ENCODE peak calls at places on chromosomes 6 and 20, in six cellular contexts. One of them, this sample, is unnamed.

GRCh38 chr20:32560482-32560988 is 24.6 kb downstream of the NOL4L start:
- DNase-seq in upper lobe of right lung: no peak
- DNase-seq in cardiac fibroblast: no peak
- DNase-seq in uterus: no peak
- DNase-seq in AG09309: no peak
- DNase-seq in astrocyte of the spinal cord: no peak
- DNase-seq in this sample: no peak

GRCh38 chr6:169324086-169324485 is 70.4 kb upstream of the THBS2 start:
- DNase-seq in AG09309: no peak
- DNase-seq in cardiac fibroblast: no peak
- DNase-seq in astrocyte of the spinal cord: no peak
- DNase-seq in uterus: no peak
- DNase-seq in upper lobe of right lung: no peak
- DNase-seq in this sample: no peak

GRCh38 chr6:166222631-166223030 is 55.0 kb upstream of the TBXT start:
- DNase-seq in cardiac fibroblast: no peak
- DNase-seq in upper lobe of right lung: no peak
- DNase-seq in uterus: no peak
- DNase-seq in AG09309: no peak
- DNase-seq in astrocyte of the spinal cord: no peak
- DNase-seq in this sample: no peak

GRCh38 chr6:30557683-30557981 is 537 bp downstream of the PRR3 start:
- DNase-seq in AG09309: no peak
- DNase-seq in upper lobe of right lung: no peak
- DNase-seq in uterus: no peak
- DNase-seq in cardiac fibroblast: no peak
- DNase-seq in astrocyte of the spinal cord: no peak
- DNase-seq in this sample: no peak

GRCh38 chr6:133788556-133788955 is 100.4 kb upstream of the TCF21 start:
- DNase-seq in astrocyte of the spinal cord: no peak
- DNase-seq in cardiac fibroblast: no peak
- DNase-seq in AG09309: no peak
- DNase-seq in upper lobe of right lung: no peak
- DNase-seq in uterus: no peak
- DNase-seq in this sample: no peak

GRCh38 chr6:145626857-145627256 is 108.5 kb downstream of the EPM2A start:
- DNase-seq in AG09309: no peak
- DNase-seq in astrocyte of the spinal cord: no peak
- DNase-seq in upper lobe of right lung: no peak
- DNase-seq in cardiac fibroblast: peak; percentile 92
- DNase-seq in uterus: no peak
- DNase-seq in this sample: peak; percentile 11

GRCh38 chr6:5081955-5082354 is 3.2 kb upstream of the PPP1R3G start:
- DNase-seq in astrocyte of the spinal cord: peak; percentile 12
- DNase-seq in upper lobe of right lung: no peak
- DNase-seq in uterus: no peak
- DNase-seq in AG09309: no peak
- DNase-seq in cardiac fibroblast: no peak
- DNase-seq in this sample: no peak

GRCh38 chr6:169220068-169220964 is 33.3 kb downstream of the THBS2 start:
- DNase-seq in upper lobe of right lung: no peak
- DNase-seq in astrocyte of the spinal cord: no peak
- DNase-seq in uterus: no peak
- DNase-seq in cardiac fibroblast: no peak
- DNase-seq in AG09309: no peak
- DNase-seq in this sample: no peak

GRCh38 chr6:84516151-84516550 is 248.2 kb downstream of the TBX18 start:
- DNase-seq in AG09309: no peak
- DNase-seq in cardiac fibroblast: no peak
- DNase-seq in upper lobe of right lung: no peak
- DNase-seq in astrocyte of the spinal cord: no peak
- DNase-seq in uterus: no peak
- DNase-seq in this sample: no peak

GRCh38 chr6:38138374-38138773 is 318.8 kb downstream of the ZFAND3 start:
- DNase-seq in AG09309: no peak
- DNase-seq in cardiac fibroblast: no peak
- DNase-seq in astrocyte of the spinal cord: no peak
- DNase-seq in upper lobe of right lung: no peak
- DNase-seq in uterus: no peak
- DNase-seq in this sample: no peak

GRCh38 chr6:52055451-52055850 is 32.0 kb downstream of the PKHD1 start:
- DNase-seq in uterus: no peak
- DNase-seq in astrocyte of the spinal cord: no peak
- DNase-seq in cardiac fibroblast: no peak
- DNase-seq in upper lobe of right lung: no peak
- DNase-seq in AG09309: no peak
- DNase-seq in this sample: no peak

GRCh38 chr20:1307171-1307570 is 21.8 kb downstream of the SDCBP2 start:
- DNase-seq in upper lobe of right lung: peak; percentile 47
- DNase-seq in uterus: no peak
- DNase-seq in AG09309: no peak
- DNase-seq in cardiac fibroblast: no peak
- DNase-seq in astrocyte of the spinal cord: no peak
- DNase-seq in this sample: no peak

GRCh38 chr6:14635195-14635594 is 517.6 kb downstream of the CD83 start:
- DNase-seq in astrocyte of the spinal cord: no peak
- DNase-seq in cardiac fibroblast: no peak
- DNase-seq in upper lobe of right lung: no peak
- DNase-seq in AG09309: no peak
- DNase-seq in uterus: no peak
- DNase-seq in this sample: no peak

GRCh38 chr20:25254986-25255680 is 7.2 kb downstream of the PYGB start:
- DNase-seq in upper lobe of right lung: peak; percentile 84
- DNase-seq in cardiac fibroblast: no peak
- DNase-seq in uterus: no peak
- DNase-seq in astrocyte of the spinal cord: no peak
- DNase-seq in AG09309: no peak
- DNase-seq in this sample: no peak

GRCh38 chr6:123016431-123017110 is 20.5 kb downstream of the CLVS2 start:
- DNase-seq in AG09309: no peak
- DNase-seq in upper lobe of right lung: no peak
- DNase-seq in astrocyte of the spinal cord: no peak
- DNase-seq in uterus: no peak
- DNase-seq in cardiac fibroblast: no peak
- DNase-seq in this sample: no peak

GRCh38 chr6:83067448-83068413 is at the start of gene DOP1A:
- DNase-seq in upper lobe of right lung: peak; percentile 99
- DNase-seq in uterus: peak; percentile 93
- DNase-seq in AG09309: peak; percentile 56
- DNase-seq in astrocyte of the spinal cord: peak; percentile 93
- DNase-seq in cardiac fibroblast: peak; percentile 96
- DNase-seq in this sample: peak; percentile 47
- H3K4me3 ChIP-seq in upper lobe of right lung: peak within 1 kb of the TSS; percentile 93
- H3K4me3 ChIP-seq in uterus: peak within 1 kb of the TSS; percentile 49
- H3K4me3 ChIP-seq in AG09309: peak within 1 kb of the TSS; percentile 64
- H3K4me3 ChIP-seq in astrocyte of the spinal cord: peak within 1 kb of the TSS; percentile 81
- H3K4me3 ChIP-seq in cardiac fibroblast: peak within 1 kb of the TSS; percentile 94
- H3K4me3 ChIP-seq in this sample: peak within 1 kb of the TSS; percentile 97

GRCh38 chr6:160667854-160668481 is 3.9 kb upstream of the LPA start:
- DNase-seq in AG09309: no peak
- DNase-seq in uterus: no peak
- DNase-seq in upper lobe of right lung: no peak
- DNase-seq in astrocyte of the spinal cord: no peak
- DNase-seq in cardiac fibroblast: no peak
- DNase-seq in this sample: no peak
- TF ChIP-seq CTCF in AG09309: no peak
- TF ChIP-seq CTCF in uterus: no peak
- TF ChIP-seq CTCF in upper lobe of right lung: peak; percentile 43
- TF ChIP-seq CTCF in astrocyte of the spinal cord: no peak
- TF ChIP-seq CTCF in cardiac fibroblast: no peak
- TF ChIP-seq CTCF in this sample: no peak

GRCh38 chr6:42104807-42105713 is 37.4 kb downstream of the C6orf132 start:
- DNase-seq in cardiac fibroblast: no peak
- DNase-seq in AG09309: no peak
- DNase-seq in astrocyte of the spinal cord: no peak
- DNase-seq in uterus: no peak
- DNase-seq in upper lobe of right lung: no peak
- DNase-seq in this sample: no peak
- H3K4me3 ChIP-seq in cardiac fibroblast: no peak overlapping the region
- H3K4me3 ChIP-seq in AG09309: no peak overlapping the region
- H3K4me3 ChIP-seq in astrocyte of the spinal cord: no peak overlapping the region
- H3K4me3 ChIP-seq in uterus: peak overlapping the region; percentile 18
- H3K4me3 ChIP-seq in upper lobe of right lung: peak overlapping the region; percentile 48
- H3K4me3 ChIP-seq in this sample: no peak overlapping the region

GRCh38 chr6:47090881-47091280 is 48.7 kb upstream of the ADGRF1 start:
- DNase-seq in uterus: no peak
- DNase-seq in upper lobe of right lung: no peak
- DNase-seq in AG09309: no peak
- DNase-seq in cardiac fibroblast: no peak
- DNase-seq in astrocyte of the spinal cord: no peak
- DNase-seq in this sample: no peak

GRCh38 chr6:47094351-47094925 is 52.3 kb upstream of the ADGRF1 start:
- DNase-seq in cardiac fibroblast: peak; percentile 43
- DNase-seq in AG09309: no peak
- DNase-seq in astrocyte of the spinal cord: peak; percentile 44
- DNase-seq in upper lobe of right lung: no peak
- DNase-seq in uterus: no peak
- DNase-seq in this sample: no peak

GRCh38 chr6:47093169-47093568 is 51.0 kb upstream of the ADGRF1 start:
- DNase-seq in AG09309: no peak
- DNase-seq in uterus: no peak
- DNase-seq in astrocyte of the spinal cord: no peak
- DNase-seq in cardiac fibroblast: no peak
- DNase-seq in upper lobe of right lung: no peak
- DNase-seq in this sample: no peak

GRCh38 chr6:47096233-47096887 is 54.2 kb upstream of the ADGRF1 start:
- DNase-seq in AG09309: no peak
- DNase-seq in cardiac fibroblast: no peak
- DNase-seq in astrocyte of the spinal cord: no peak
- DNase-seq in upper lobe of right lung: no peak
- DNase-seq in uterus: no peak
- DNase-seq in this sample: no peak

DNA sequence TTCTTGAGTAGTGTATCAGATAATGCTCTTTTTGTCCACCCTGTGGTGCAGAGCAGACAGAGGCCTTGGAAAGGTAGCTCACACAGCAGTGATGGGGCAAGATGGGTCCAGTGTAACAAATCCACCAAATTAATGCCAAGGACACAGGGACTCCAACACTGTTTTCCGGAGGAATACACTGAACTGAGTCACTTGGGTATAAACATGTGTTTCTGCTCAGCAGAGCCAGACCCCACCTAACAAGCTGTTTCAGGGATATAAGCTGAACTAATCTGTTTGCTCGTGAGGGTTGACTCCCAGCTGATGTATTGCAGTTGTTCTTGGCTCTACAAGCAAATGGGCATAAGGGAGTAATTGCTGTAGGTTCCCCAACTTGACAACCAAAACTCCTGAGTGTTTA is 50.1 kb upstream of the ADGRF1 start:
- DNase-seq in cardiac fibroblast: peak; percentile 64
- DNase-seq in uterus: no peak
- DNase-seq in AG09309: no peak
- DNase-seq in upper lobe of right lung: no peak
- DNase-seq in astrocyte of the spinal cord: no peak
- DNase-seq in this sample: no peak
- TF ChIP-seq CTCF in cardiac fibroblast: no peak
- TF ChIP-seq CTCF in uterus: no peak
- TF ChIP-seq CTCF in AG09309: no peak
- TF ChIP-seq CTCF in upper lobe of right lung: no peak
- TF ChIP-seq CTCF in astrocyte of the spinal cord: no peak
- TF ChIP-seq CTCF in this sample: no peak

GRCh38 chr6:27144740-27145079 is 102.8 kb upstream of the PRSS16 start:
- DNase-seq in cardiac fibroblast: no peak
- DNase-seq in uterus: no peak
- DNase-seq in astrocyte of the spinal cord: no peak
- DNase-seq in upper lobe of right lung: no peak
- DNase-seq in AG09309: no peak
- DNase-seq in this sample: no peak
- H3K4me3 ChIP-seq in cardiac fibroblast: peak overlapping the region; percentile 67
- H3K4me3 ChIP-seq in uterus: no peak overlapping the region
- H3K4me3 ChIP-seq in astrocyte of the spinal cord: peak overlapping the region; percentile 63
- H3K4me3 ChIP-seq in upper lobe of right lung: peak overlapping the region; percentile 66
- H3K4me3 ChIP-seq in AG09309: peak overlapping the region; percentile 94
- H3K4me3 ChIP-seq in this sample: peak overlapping the region; percentile 63

GRCh38 chr6:101226677-101227135 is 166.8 kb upstream of the GRIK2 start:
- DNase-seq in AG09309: no peak
- DNase-seq in uterus: no peak
- DNase-seq in upper lobe of right lung: no peak
- DNase-seq in cardiac fibroblast: peak; percentile 36
- DNase-seq in astrocyte of the spinal cord: peak; percentile 1
- DNase-seq in this sample: peak; percentile 1
- TF ChIP-seq CTCF in AG09309: no peak
- TF ChIP-seq CTCF in uterus: no peak
- TF ChIP-seq CTCF in upper lobe of right lung: no peak
- TF ChIP-seq CTCF in cardiac fibroblast: peak; percentile 52
- TF ChIP-seq CTCF in astrocyte of the spinal cord: peak; percentile 19
- TF ChIP-seq CTCF in this sample: peak; percentile 51

DNA sequence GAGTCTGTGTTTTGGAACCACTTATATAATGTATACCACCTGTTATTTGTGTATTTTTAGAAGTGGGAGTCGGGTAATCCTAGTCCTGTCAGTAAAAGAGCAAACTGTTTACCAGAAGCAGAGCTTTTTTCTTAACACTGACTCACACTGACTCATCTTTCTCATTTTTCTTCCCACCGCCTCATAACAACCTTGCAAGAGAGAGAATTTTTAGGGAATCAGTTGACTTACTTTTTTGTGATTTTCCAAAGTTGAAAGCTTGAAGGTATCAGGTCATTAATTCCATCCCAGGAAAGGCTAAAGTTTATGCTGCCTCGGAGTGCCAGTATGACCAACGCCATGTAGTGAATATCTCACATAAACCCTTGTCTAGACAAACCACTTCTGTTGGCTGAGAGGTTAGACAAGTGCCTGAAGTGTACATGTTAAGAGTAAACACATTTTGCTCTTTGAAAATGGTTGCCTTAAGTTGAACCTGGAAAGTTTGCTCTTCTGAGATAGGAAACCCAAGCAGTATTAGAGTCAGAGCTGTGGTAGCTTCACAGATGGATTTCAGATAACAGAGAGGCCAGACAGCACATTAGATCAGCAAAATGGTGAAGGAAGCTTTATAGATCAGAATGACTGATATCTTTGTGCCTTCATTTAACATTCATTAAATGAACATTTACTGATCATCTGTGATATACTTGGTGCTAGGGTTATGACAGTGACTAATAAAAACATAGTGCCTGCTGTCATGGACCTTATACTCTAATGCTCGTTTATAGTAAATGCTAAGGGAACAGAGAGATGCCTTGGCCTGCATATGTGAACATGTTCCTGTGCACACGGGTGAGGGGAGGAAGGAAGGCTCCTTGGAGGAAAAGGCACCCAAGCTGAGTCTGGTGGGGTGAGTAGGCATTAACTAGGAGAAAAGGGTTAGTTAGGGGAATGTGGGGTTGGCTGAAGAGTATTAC is 29.1 kb upstream of the PKIG start:
- DNase-seq in uterus: no peak
- DNase-seq in astrocyte of the spinal cord: peak; percentile 86
- DNase-seq in cardiac fibroblast: peak; percentile 76
- DNase-seq in upper lobe of right lung: no peak
- DNase-seq in AG09309: peak; percentile 57
- DNase-seq in this sample: peak; percentile 77
- H3K4me3 ChIP-seq in uterus: no peak overlapping the region
- H3K4me3 ChIP-seq in astrocyte of the spinal cord: no peak overlapping the region
- H3K4me3 ChIP-seq in cardiac fibroblast: no peak overlapping the region
- H3K4me3 ChIP-seq in upper lobe of right lung: no peak overlapping the region
- H3K4me3 ChIP-seq in AG09309: no peak overlapping the region
- H3K4me3 ChIP-seq in this sample: no peak overlapping the region

GRCh38 chr6:119002069-119002468 is 67.1 kb upstream of the MCM9 start:
- DNase-seq in AG09309: no peak
- DNase-seq in cardiac fibroblast: no peak
- DNase-seq in uterus: no peak
- DNase-seq in astrocyte of the spinal cord: no peak
- DNase-seq in upper lobe of right lung: no peak
- DNase-seq in this sample: no peak
- TF ChIP-seq CTCF in AG09309: no peak
- TF ChIP-seq CTCF in cardiac fibroblast: no peak
- TF ChIP-seq CTCF in uterus: no peak
- TF ChIP-seq CTCF in astrocyte of the spinal cord: no peak
- TF ChIP-seq CTCF in upper lobe of right lung: no peak
- TF ChIP-seq CTCF in this sample: no peak

This sample was measured in BJ.